ENCODE peak calls at places on chromosome 20, in eight cellular contexts. O is body of pancreas; Q is astrocyte of the spinal cord; I is breast epithelium; J is AG09319; E is activated CD8-positive, alpha-beta T cell treated with anti-CD3 and anti-CD28 coated beads for 36 hours; W is cardiac fibroblast; A is WTC11. Y is an unnamed sample.

GRCh38 chr20:46784450-46785127 is 75.1 kb downstream of the SLC2A10 start:
- DNase-seq in A (no peak), J (peak; percentile 20), E (no peak), O (no peak), Q (peak; percentile 28), W (peak; percentile 2), I (no peak), Y (no peak)

GRCh38 chr20:38242848-38243449 is 17.6 kb downstream of the KIAA1755 start:
- DNase-seq in J (no peak), O (no peak), I (no peak), A (peak; percentile 55), E (peak; percentile 55), W (no peak), Q (no peak), Y (no peak)

GRCh38 chr20:38270869-38271608 is 10.5 kb upstream of the KIAA1755 start:
- DNase-seq in A (no peak), O (no peak), Q (peak; percentile 98), J (peak; percentile 86), E (no peak), I (no peak), W (peak; percentile 97), Y (no peak)

GRCh38 chr20:63097336-63097831 is 90.6 kb upstream of the BHLHE23 start:
- DNase-seq in E (no peak), O (peak; percentile 4), I (no peak), A (peak; percentile 7), J (no peak), Q (no peak), W (no peak), Y (no peak)

GRCh38 chr20:24314053-24314452 is 155.4 kb upstream of the SYNDIG1 start:
- DNase-seq in J (no peak), A (no peak), E (no peak), I (no peak), O (no peak), W (no peak), Q (no peak), Y (no peak)

GRCh38 chr20:38685271-38685670 is 39.0 kb upstream of the SLC32A1 start:
- DNase-seq in Q (no peak), A (no peak), W (no peak), O (no peak), E (no peak), I (no peak), J (no peak), Y (no peak)

GRCh38 chr20:44532248-44532980 is 10.5 kb upstream of the SERINC3 start:
- DNase-seq in W (no peak), O (no peak), Q (no peak), A (no peak), I (no peak), E (no peak), J (no peak), Y (no peak)

GRCh38 chr20:44832724-44833123 is 22.4 kb upstream of the RIMS4 start:
- DNase-seq in O (no peak), E (no peak), Q (no peak), W (peak; percentile 36), A (no peak), J (no peak), I (no peak), Y (no peak)

GRCh38 chr20:30912006-30912660 is 345.3 kb upstream of the DEFB115 start:
- DNase-seq in I (no peak), O (no peak), E (no peak), A (peak; percentile 67), J (no peak), Q (no peak), W (peak; percentile 7), Y (no peak)

GRCh38 chr20:25669826-25670422 is 26.7 kb downstream of the ZNF337 start:
- DNase-seq in W (peak; percentile 61), A (peak; percentile 30), I (no peak), Q (peak; percentile 22), O (no peak), J (peak; percentile 47), E (no peak), Y (no peak)

GRCh38 chr20:278607-279571 is 11.7 kb downstream of the C20orf96 start:
- DNase-seq in J (no peak), O (no peak), Q (no peak), I (no peak), A (peak; percentile 75), W (no peak), E (no peak), Y (no peak)

GRCh38 chr20:20594171-20594530 is 118.3 kb downstream of the RALGAPA2 start:
- DNase-seq in E (no peak), J (no peak), W (peak; percentile 53), Q (peak; percentile 57), I (no peak), A (no peak), O (no peak), Y (no peak)

GRCh38 chr20:6831461-6831860 is 64.0 kb downstream of the BMP2 start:
- DNase-seq in O (no peak), W (no peak), Q (no peak), I (no peak), E (no peak), A (no peak), J (no peak), Y (no peak)

GRCh38 chr20:34246126-34246626 is 5.0 kb downstream of the ASIP start:
- DNase-seq in I (no peak), Q (no peak), O (no peak), A (no peak), W (no peak), E (no peak), J (peak; percentile 30), Y (no peak)

GRCh38 chr20:24934101-24934661 is 14.9 kb upstream of the CST7 start:
- DNase-seq in Q (no peak), E (no peak), I (peak; percentile 15), O (no peak), A (no peak), W (no peak), J (no peak), Y (no peak)

GRCh38 chr20:36399147-36399968 is 93.2 kb downstream of the DLGAP4 start:
- DNase-seq in A (peak; percentile 96), Q (peak; percentile 8), W (peak; percentile 33), I (no peak), O (no peak), J (no peak), E (peak; percentile 80), Y (no peak)
- TF ChIP-seq CTCF in A (peak; percentile 63), Q (peak; percentile 37), W (peak; percentile 49), I (no peak), O (peak; percentile 30), J (peak; percentile 4), E (peak; percentile 61), Y (no peak)

DNA sequence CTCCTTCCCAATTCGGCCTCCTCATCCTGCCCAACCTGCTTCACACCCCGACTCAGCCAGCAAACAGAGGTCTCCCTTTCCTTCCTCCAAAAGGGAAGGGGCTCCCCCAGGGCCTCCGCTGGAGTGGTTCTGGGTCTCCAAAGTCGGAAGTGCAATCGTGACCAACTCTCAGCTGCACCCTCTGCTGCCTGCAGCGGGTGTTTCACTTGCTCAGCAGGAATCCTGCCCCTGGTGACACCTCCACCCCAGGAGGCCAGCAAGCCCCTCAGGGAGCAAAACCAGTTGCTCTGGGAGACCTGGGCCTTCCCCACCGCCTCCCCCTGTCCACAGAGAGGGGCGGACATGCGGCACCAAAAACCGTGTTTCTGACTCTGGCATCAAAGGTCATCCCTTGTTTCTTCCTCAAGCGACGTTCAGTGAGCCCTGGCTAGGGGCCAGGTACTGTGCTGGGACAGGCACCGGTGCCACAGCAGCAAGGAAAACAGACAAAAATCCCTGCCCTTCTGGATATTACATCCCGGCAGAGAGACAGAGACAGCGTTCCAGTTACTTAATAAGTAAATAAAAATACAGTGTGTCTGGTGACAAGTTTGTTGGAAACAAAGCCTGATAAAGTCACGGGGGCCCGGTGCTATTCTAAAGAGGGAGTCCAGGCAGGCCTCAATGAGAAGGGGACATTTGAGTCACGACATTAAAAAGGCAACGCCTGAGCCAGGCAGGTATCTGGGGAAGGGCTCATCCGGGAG is 219.0 kb downstream of the BMP7 start:
- DNase-seq in I (peak; percentile 75), J (no peak), Q (no peak), E (no peak), W (no peak), A (no peak), O (no peak), Y (no peak)
- TF ChIP-seq CTCF in I (no peak), J (peak; percentile 14), Q (no peak), E (no peak), W (no peak), A (no peak), O (no peak), Y (peak; percentile 16)

DNA sequence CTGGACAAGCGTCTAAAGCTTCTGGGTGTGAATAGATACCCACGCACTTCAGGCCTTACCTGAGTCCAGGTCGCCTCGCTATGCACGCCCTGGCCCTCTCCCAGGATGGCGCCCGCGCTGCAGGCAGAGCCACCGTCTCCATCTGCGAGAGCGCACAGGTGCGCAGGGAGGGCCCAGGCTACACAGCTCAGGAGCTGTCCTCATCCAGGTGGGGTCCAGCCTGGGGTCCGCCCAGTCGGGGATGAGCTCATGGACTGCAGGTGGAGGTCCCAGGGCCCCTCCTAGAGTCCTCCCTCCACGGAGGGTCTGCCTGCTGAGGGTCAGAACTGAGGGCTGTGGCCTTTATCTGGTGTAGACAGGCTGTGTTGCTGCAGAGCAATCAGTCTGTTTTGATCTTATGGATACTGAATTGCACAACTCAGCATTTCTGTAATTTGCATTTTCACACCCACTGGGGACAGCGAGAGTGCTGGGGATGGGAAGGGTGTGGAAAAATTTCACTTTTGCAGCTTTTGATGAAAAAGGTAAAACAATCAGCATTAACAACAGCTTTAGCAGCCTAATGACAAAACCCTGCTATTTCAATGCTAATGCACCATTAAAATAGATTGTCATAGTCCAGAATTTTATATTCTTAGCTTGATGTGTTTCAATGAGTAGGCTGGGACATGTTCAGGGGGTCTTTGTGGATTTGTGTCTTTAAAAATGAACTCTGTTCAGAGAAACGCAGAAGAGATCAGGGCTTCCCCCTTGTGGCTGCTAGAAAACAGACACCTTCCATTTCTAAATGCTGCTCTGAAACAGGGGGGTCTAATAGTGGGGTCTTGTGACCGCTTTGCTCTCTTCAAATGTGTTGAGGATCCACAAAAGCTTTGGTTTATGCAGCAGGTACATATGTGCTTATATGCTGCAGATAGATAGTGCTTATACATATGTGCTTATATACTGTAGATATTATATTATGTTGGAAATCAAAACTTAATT is 77.8 kb upstream of the PHACTR3 start:
- DNase-seq in Q (no peak), O (no peak), W (no peak), A (peak; percentile 23), E (no peak), I (no peak), J (no peak), Y (no peak)
- TF ChIP-seq CTCF in Q (peak; percentile 43), O (no peak), W (peak; percentile 30), A (no peak), E (no peak), I (no peak), J (peak; percentile 12), Y (no peak)

DNA sequence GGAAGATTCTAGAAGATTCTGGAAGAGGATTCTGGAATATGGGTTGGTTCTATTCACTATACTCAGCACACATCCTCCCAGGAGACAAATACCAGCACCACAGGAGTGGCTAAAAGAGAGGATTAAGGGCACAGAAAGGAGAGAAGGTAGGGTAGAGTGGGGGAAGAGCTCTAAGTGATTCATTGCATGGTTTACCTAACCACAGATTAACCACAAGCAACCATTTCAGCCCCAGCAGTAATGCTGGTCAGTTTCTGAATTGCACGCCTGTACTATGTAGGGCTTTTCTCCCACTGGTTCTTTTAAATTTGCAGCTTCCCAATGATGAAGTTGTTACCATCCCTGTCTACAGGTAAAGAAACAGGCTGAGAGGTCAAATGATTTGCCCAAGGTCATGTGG is 192.7 kb upstream of the PMEPA1 start:
- DNase-seq in W (peak; percentile 7), Q (peak; percentile 79), O (no peak), J (peak; percentile 15), E (no peak), A (no peak), I (no peak), Y (no peak)
- TF ChIP-seq CTCF in W (no peak), Q (peak; percentile 26), O (no peak), J (peak; percentile 2), E (no peak), A (no peak), I (no peak), Y (no peak)